ENCODE peak calls at places on chromosomes 12 and 14, in ten cellular contexts. Z is coronary artery; V is GM06990; J is K562; C is CD8-positive, alpha-beta memory T cell; T is aorta; N is mucosa of descending colon; R is GM23248; G is tibial artery; Y is CD4-positive, CD25-positive, alpha-beta regulatory T cell. X is an unnamed sample.

GRCh38 chr12:6167327-6168280 is 32.6 kb upstream of the CD9 start:
- DNase-seq in Z (peak; percentile 93), V (peak; percentile 61), J (peak; percentile 57), C (no peak), T (peak; percentile 91), N (peak; percentile 48), R (peak; percentile 98), G (peak; percentile 84), Y (peak; percentile 36), X (peak; percentile 93)

GRCh38 chr14:27727371-27727770 is 1039.2 kb upstream of the FOXG1 start:
- DNase-seq in Z (no peak), V (no peak), J (no peak), C (no peak), T (no peak), N (no peak), R (no peak), G (no peak), Y (no peak), X (no peak)

GRCh38 chr14:92315050-92315785 is 7.7 kb upstream of the SLC24A4 start:
- DNase-seq in Z (no peak), V (no peak), J (no peak), C (no peak), T (no peak), N (no peak), R (no peak), G (no peak), Y (no peak), X (no peak)

GRCh38 chr12:24487606-24488005 is 461.3 kb downstream of the BCAT1 start:
- DNase-seq in Z (no peak), V (no peak), J (no peak), C (no peak), T (no peak), N (no peak), R (no peak), G (no peak), Y (no peak), X (no peak)

GRCh38 chr12:69509308-69509736 is 39.1 kb downstream of the FRS2 start:
- DNase-seq in Z (no peak), V (no peak), J (no peak), C (no peak), T (no peak), N (no peak), R (peak; percentile 64), G (no peak), Y (no peak), X (no peak)

GRCh38 chr14:66405158-66405557 is 81.0 kb upstream of the CCDC196 start:
- DNase-seq in Z (no peak), V (no peak), J (no peak), C (no peak), T (no peak), N (no peak), R (peak; percentile 29), G (no peak), Y (no peak), X (peak; percentile 35)

GRCh38 chr12:130949806-130950205 is 3.9 kb upstream of the ADGRD1 start:
- DNase-seq in Z (no peak), V (no peak), J (no peak), C (no peak), T (no peak), N (no peak), R (no peak), G (no peak), Y (no peak), X (no peak)

GRCh38 chr12:116183741-116184141 is 93.8 kb downstream of the MED13L start:
- DNase-seq in Z (no peak), V (no peak), J (no peak), C (no peak), T (no peak), N (no peak), R (peak; percentile 27), G (no peak), Y (no peak), X (no peak)

GRCh38 chr12:118103601-118104382 is at the start of gene VSIG10:
- DNase-seq in Z (peak; percentile 77), V (peak; percentile 35), J (peak; percentile 77), C (no peak), T (peak; percentile 88), N (peak; percentile 91), R (peak; percentile 75), G (peak; percentile 71), Y (peak; percentile 32), X (peak; percentile 51)

GRCh38 chr12:113138826-113139225 is 3.3 kb upstream of the RASAL1 start:
- DNase-seq in Z (no peak), V (no peak), J (no peak), C (no peak), T (peak; percentile 54), N (no peak), R (no peak), G (no peak), Y (no peak), X (no peak)

DNA sequence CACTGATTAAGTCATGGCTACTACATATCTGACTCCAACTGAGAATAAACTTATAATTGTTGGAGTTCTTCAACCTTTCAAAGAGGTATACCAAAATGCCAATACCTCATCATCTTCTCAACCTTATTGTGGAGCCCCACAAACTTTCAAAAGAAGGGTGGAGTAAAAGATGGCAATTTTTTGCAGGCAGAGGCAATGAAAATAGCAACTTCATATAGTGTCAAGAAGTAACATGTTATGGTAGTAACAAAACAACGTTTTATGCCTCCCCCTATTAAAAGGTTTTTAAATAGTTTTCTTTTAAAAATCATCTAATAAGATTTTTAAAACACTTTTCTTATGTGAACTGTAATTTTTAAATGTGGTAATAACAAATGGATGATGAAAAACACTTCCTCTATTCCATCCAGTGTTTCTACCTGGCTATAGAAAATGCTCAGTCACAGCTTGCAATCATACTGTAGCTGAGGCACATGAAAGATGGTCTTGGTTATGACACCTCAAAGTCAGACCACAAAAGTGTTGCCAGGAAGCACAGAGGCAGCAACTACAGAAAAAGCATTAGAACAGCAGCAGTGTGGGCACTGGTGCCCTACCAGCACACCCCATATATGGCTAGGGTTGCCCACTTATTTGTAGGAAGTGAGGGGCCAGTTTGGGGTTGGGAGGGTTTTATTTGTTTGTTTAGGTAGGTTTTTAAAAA is 7.0 kb downstream of the PPP1R12A start:
- DNase-seq in Z (no peak), V (peak; percentile 19), J (no peak), C (peak; percentile 32), T (no peak), N (no peak), R (peak; percentile 55), G (no peak), Y (peak; percentile 83), X (no peak)
- H3K4me3 ChIP-seq in Z (peak overlapping the region; percentile 39), V (no peak overlapping the region), J (no peak overlapping the region), C (no peak overlapping the region), T (no peak overlapping the region), N (no peak overlapping the region), R (peak overlapping the region; percentile 11), G (no peak overlapping the region), Y (peak overlapping the region; percentile 52), X (no peak overlapping the region)

GRCh38 chr14:105746124-105746514 is 219.7 kb downstream of the TMEM121 start:
- DNase-seq in Z (no peak), V (peak; percentile 33), J (no peak), C (no peak), T (peak; percentile 63), N (no peak), R (no peak), G (no peak), Y (no peak), X (no peak)
- H3K4me3 ChIP-seq in Z (no peak overlapping the region), V (peak overlapping the region; percentile 62), J (no peak overlapping the region), C (no peak overlapping the region), T (no peak overlapping the region), N (no peak overlapping the region), R (no peak overlapping the region), G (no peak overlapping the region), Y (no peak overlapping the region), X (no peak overlapping the region)

GRCh38 chr12:120399531-120399930 is 30.6 kb upstream of the MSI1 start:
- DNase-seq in Z (no peak), V (no peak), J (no peak), C (no peak), T (no peak), N (no peak), R (peak; percentile 53), G (no peak), Y (no peak), X (peak; percentile 38)

GRCh38 chr12:120406080-120406479 is 31.8 kb upstream of the COX6A1 start:
- DNase-seq in Z (no peak), V (no peak), J (no peak), C (no peak), T (no peak), N (no peak), R (no peak), G (no peak), Y (no peak), X (no peak)

GRCh38 chr12:120404271-120404670 is 33.6 kb upstream of the COX6A1 start:
- DNase-seq in Z (no peak), V (no peak), J (no peak), C (no peak), T (no peak), N (no peak), R (no peak), G (no peak), Y (peak; percentile 63), X (no peak)

GRCh38 chr12:120397827-120398563 is 29.0 kb upstream of the MSI1 start:
- DNase-seq in Z (no peak), V (no peak), J (no peak), C (no peak), T (no peak), N (no peak), R (no peak), G (no peak), Y (no peak), X (no peak)

GRCh38 chr12:120402217-120402616 is 33.3 kb upstream of the MSI1 start:
- DNase-seq in Z (no peak), V (no peak), J (no peak), C (no peak), T (no peak), N (no peak), R (no peak), G (no peak), Y (no peak), X (no peak)
- H3K4me3 ChIP-seq in Z (no peak overlapping the region), V (no peak overlapping the region), J (no peak overlapping the region), C (no peak overlapping the region), T (no peak overlapping the region), N (no peak overlapping the region), R (no peak overlapping the region), G (no peak overlapping the region), Y (no peak overlapping the region), X (no peak overlapping the region)

GRCh38 chr12:12717586-12718381 is 616 bp downstream of the CDKN1B start:
- DNase-seq in Z (peak; percentile 77), V (peak; percentile 48), J (no peak), C (no peak), T (peak; percentile 78), N (peak; percentile 66), R (peak; percentile 60), G (peak; percentile 35), Y (peak; percentile 53), X (no peak)

GRCh38 chr12:12719496-12719895 is 2.3 kb downstream of the CDKN1B start:
- DNase-seq in Z (no peak), V (no peak), J (no peak), C (no peak), T (no peak), N (no peak), R (peak; percentile 30), G (no peak), Y (peak; percentile 64), X (peak; percentile 44)

GRCh38 chr12:12716845-12717585 is at the start of gene CDKN1B:
- DNase-seq in Z (peak; percentile 96), V (peak; percentile 97), J (peak; percentile 77), C (peak; percentile 84), T (peak; percentile 96), N (peak; percentile 96), R (peak; percentile 97), G (peak; percentile 94), Y (peak; percentile 96), X (peak; percentile 97)

GRCh38 chr12:12718853-12719252 is 1.7 kb downstream of the CDKN1B start:
- DNase-seq in Z (no peak), V (no peak), J (no peak), C (no peak), T (no peak), N (no peak), R (peak; percentile 60), G (no peak), Y (peak; percentile 62), X (peak; percentile 34)

GRCh38 chr12:12718382-12718761 is 1.2 kb downstream of the CDKN1B start:
- DNase-seq in Z (no peak), V (no peak), J (no peak), C (no peak), T (no peak), N (no peak), R (peak; percentile 54), G (peak; percentile 36), Y (no peak), X (no peak)
- H3K4me3 ChIP-seq in Z (peak overlapping the region; percentile 89), V (peak overlapping the region; percentile 97), J (peak overlapping the region; percentile 99), C (peak overlapping the region; percentile 96), T (peak overlapping the region; percentile 98), N (peak overlapping the region; percentile 99), R (peak overlapping the region; percentile 90), G (peak overlapping the region; percentile 99), Y (peak overlapping the region; percentile 100), X (peak overlapping the region; percentile 98)

X was measured in epithelial cell of esophagus.